ENCODE peak calls at places on chromosome 1, in five cellular contexts. S, F, Q, R and Y are unnamed samples. For H3K27me3 and H3K9me3, the result is how much of the 10 kb centered on the place peaks cover.

GRCh38 chr1:159821171-159821867 is 5.4 kb upstream of the SLAMF8 start:
- DNase-seq in S (no peak), F (no peak), Q (no peak), R (peak), Y (peak)

GRCh38 chr1:226061793-226062557 is 541 bp upstream of the H3-3A start:
- DNase-seq in S (peak), F (no peak), Q (peak), R (peak), Y (no peak)

GRCh38 chr1:41041866-41042265 is 20.3 kb upstream of the SLFNL1 start:
- DNase-seq in S (no peak), F (no peak), Q (no peak), R (no peak), Y (no peak)

GRCh38 chr1:84078108-84078823 is 65.8 kb upstream of the PRKACB start:
- DNase-seq in S (peak), F (peak), Q (peak), R (no peak), Y (no peak)

GRCh38 chr1:205506409-205507196 is 2.1 kb downstream of the CDK18 start:
- DNase-seq in S (no peak), F (no peak), Q (no peak), R (no peak), Y (no peak)

GRCh38 chr1:68703921-68704354 is 207.1 kb upstream of the DEPDC1 start:
- DNase-seq in S (no peak), F (no peak), Q (no peak), R (no peak), Y (no peak)

GRCh38 chr1:67536957-67537646 is 106.9 kb upstream of the SERBP1 start:
- DNase-seq in S (no peak), F (no peak), Q (no peak), R (no peak), Y (no peak)

GRCh38 chr1:90835661-90836344 is 118.7 kb upstream of the BARHL2 start:
- DNase-seq in S (no peak), F (no peak), Q (no peak), R (no peak), Y (no peak)

GRCh38 chr1:197948926-197949899 is 32.0 kb downstream of the LHX9 start:
- DNase-seq in S (no peak), F (no peak), Q (no peak), R (no peak), Y (no peak)

GRCh38 chr1:218347316-218347712 is 2.2 kb downstream of the TGFB2 start:
- DNase-seq in S (no peak), F (no peak), Q (peak), R (no peak), Y (no peak)

GRCh38 chr1:41518471-41518870 is 34.0 kb upstream of the EDN2 start:
- DNase-seq in S (no peak), F (no peak), Q (no peak), R (no peak), Y (no peak)

GRCh38 chr1:219710529-219711194 is 97.8 kb upstream of the ZC3H11B start:
- DNase-seq in S (no peak), F (no peak), Q (no peak), R (no peak), Y (peak)

GRCh38 chr1:35559317-35559944 is 1.8 kb downstream of the NCDN start:
- DNase-seq in S (no peak), F (no peak), Q (no peak), R (no peak), Y (no peak)

GRCh38 chr1:244118087-244118761 is 67.1 kb downstream of the ZBTB18 start:
- DNase-seq in S (no peak), F (no peak), Q (no peak), R (no peak), Y (no peak)

GRCh38 chr1:151199860-151200581 is 1.7 kb downstream of the PIP5K1A start:
- DNase-seq in S (peak), F (no peak), Q (peak), R (no peak), Y (peak)

GRCh38 chr1:15714438-15715136 is 21.5 kb upstream of the SLC25A34 start:
- DNase-seq in S (no peak), F (no peak), Q (no peak), R (no peak), Y (peak)

GRCh38 chr1:27122652-27123051 is 32.3 kb downstream of the SLC9A1 start:
- DNase-seq in S (no peak), F (no peak), Q (peak), R (peak), Y (no peak)

GRCh38 chr1:155499263-155499662 is 63.3 kb downstream of the ASH1L start:
- DNase-seq in S (no peak), F (no peak), Q (no peak), R (no peak), Y (no peak)

GRCh38 chr1:224626042-224626441 is 9.9 kb downstream of the CNIH3 start:
- DNase-seq in S (no peak), F (no peak), Q (no peak), R (no peak), Y (no peak)

GRCh38 chr1:11918779-11919519 is 7.3 kb downstream of the KIAA2013 start:
- DNase-seq in S (no peak), F (no peak), Q (peak), R (no peak), Y (peak)

GRCh38 chr1:54199151-54199764 is 572 bp downstream of the CYB5RL start:
- DNase-seq in S (peak), F (no peak), Q (peak), R (no peak), Y (no peak)

GRCh38 chr1:107870691-107871090 is 94.3 kb downstream of the VAV3 start:
- DNase-seq in S (no peak), F (no peak), Q (no peak), R (no peak), Y (no peak)

GRCh38 chr1:28505406-28506187 is at the start of gene RCC1:
- DNase-seq in S (peak), F (peak), Q (peak), R (peak), Y (peak)

DNA sequence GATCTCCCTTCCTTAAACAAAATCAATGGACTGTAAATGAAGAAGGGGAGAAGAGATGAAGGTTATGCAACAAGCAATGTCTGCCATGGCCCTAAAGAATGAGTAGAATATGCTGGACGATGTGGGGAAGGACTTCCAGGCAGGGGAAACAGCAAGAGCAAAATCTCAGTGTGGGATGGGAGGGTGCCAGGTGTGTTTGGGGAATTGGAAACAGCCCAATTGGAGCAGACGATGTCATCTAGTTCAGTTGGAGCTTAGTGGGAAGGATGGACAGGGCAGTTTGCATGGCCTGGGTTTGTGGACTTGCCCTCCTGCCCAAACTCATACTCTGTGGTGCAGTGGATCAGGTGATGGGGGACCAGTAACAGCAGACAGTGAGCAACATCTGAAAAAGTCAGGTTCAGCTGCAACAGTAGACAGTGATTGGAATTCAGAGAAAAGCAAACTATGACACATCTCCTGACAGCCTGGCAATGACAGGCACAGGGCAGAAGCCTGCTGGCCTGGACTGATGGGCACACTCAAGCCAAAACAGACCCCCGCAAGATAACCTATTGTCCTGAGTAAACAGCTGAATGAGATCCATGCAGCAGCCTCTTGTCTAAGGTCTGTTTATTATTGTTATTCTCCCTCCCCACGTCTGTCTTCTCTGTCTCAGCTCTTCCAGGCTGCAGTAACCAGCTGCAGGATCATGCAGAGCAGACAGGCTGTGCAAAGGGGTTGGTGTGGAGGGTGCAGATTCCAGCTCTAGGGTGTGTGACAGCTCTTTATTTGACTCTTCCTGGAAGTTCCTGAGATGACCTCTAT is 50.5 kb upstream of the PRELP start:
- DNase-seq in S (no peak), F (no peak), Q (no peak), R (no peak), Y (peak)
- H3K27me3 ChIP-seq in S (under half), F (under half), Q (under half), R (under half), Y (half or more)

GRCh38 chr1:164472841-164473240 is 86.1 kb upstream of the PBX1 start:
- DNase-seq in S (no peak), F (no peak), Q (no peak), R (no peak), Y (no peak)
- H3K9me3 ChIP-seq in S (under half), F (under half), Q (under half), R (under half), Y (under half)

DNA sequence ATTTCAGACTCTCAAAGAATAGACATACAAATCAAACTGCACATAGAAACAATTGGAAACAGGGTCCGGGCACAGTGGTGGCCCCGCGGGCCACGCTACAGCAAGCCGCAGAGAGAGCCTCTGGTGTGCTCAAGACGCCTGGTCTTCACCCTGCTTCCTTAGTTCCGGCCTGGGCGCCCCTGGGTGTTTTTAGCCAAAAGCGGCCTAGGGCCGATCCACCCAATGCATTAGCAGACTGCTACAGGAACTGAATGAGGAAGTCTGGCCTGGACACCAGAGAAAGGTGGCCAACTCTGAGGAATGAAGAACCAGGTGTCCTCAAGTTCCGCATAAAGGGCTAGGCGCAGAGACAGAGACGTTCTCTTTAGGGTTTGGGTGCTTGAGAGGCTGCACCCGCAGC is 1.7 kb downstream of the PRRX1 start:
- DNase-seq in S (no peak), F (no peak), Q (no peak), R (no peak), Y (no peak)
- H3K4me3 ChIP-seq in S (peak), F (no peak), Q (peak), R (no peak), Y (peak)

DNA sequence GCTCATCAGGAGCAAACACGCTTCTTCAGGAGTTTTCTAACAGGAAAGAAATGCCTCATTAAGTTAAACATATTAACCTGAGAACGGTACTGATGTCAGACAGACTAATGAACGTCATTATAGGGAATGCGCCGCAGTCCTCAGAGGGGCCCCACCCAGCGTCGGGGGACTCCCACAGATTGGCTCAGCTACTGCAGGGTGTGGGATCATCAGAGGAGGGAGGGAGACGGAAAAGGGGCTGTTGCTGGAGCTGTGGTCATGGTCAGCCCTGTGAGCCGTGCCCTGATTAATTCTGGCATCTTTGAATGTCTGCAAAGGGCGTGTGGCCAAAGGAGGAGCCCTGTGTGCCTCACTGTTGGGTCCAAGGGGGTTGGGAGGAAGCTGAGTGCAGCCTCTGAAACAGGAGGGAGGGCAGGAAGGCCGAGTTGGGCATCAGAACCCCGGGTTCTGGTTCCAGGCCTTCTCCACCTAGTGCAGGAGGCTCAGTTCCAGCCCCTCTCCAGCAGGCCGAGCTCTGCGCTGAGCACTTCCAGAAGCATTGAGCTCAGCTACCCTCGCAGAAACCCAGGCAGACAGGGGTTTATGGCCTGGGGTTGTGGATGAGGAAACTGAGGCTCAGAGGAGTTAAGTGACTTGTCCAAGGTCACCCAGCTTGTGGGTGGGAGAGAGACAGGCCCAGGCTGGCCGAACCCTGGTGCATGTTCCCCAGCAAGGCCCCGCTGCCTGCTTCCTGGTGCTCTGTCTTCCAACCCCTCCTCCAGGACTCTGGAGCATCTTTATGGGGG is 348.7 kb downstream of the PTPRU start:
- DNase-seq in S (no peak), F (no peak), Q (no peak), R (no peak), Y (no peak)
- H3K27me3 ChIP-seq in S (under half), F (under half), Q (under half), R (under half), Y (under half)

GRCh38 chr1:51302746-51303145 is 27.6 kb downstream of the TTC39A start:
- DNase-seq in S (no peak), F (no peak), Q (no peak), R (no peak), Y (no peak)
- H3K9me3 ChIP-seq in S (under half), F (under half), Q (under half), R (under half), Y (under half)

DNA sequence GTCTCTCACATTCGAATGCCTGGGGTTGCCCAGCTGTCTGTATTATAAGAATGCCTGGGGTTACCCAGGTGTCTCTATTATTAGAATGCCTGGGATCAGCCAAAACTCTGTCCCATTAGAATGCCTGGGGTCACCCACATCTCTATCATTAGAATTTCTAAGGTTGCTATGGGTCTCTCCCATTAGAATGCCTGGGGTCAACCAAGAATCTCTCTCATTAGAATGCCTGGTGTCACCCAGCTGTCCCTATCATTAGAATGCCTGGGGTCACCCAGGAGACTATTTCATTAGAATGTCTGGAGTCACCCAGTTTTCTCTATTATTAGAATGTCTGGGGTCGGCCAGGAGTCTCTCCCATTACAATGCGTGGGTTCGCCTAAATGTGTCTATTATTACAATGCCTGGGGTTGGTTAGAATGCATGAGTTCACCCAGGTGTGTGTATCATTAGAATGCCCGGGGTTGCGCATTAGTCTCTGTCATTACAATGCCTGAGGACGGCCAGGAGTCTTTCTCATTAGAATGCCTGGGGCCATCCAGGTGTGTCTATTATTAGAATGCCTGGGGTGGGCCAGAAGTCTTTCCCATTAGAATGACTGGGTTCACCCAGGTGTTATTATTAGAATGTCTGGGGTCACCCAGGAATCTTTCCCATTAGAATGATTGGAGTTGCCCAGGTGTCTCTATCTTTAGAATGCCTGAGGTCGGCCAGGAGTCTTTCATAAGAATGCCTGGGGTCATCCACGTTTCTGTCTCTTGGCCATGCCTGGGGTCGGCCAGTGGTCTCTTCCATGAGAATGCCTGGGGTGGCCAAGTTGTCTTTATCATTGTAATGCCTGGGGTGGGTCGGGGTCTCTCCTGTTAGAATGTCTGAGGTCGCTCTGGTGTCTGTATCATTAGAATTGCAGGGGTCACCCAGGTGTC is 59.6 kb downstream of the RNF187 start:
- DNase-seq in S (no peak), F (no peak), Q (no peak), R (no peak), Y (no peak)
- H3K4me3 ChIP-seq in S (no peak), F (no peak), Q (no peak), R (no peak), Y (no peak)

DNA sequence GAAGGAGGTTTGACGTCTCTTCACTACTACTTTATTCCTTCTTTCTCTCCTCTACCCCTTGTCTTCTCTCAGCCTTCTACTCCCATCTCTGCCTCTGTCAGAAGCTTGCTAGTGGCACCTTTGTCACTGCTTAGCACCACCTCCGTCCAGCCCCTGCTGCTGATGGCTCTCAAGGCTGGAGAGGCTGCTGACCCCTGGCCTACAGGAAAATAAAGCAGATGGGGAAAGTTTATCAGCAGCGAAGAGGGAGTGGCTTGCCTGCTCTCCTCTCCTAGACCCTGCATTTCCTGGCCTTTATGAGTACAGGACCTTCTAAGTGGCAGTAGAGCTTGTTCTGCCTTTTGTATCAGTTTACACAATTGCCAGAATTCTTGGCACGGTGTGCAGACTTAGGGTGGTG is 27.0 kb downstream of the PROX1 start:
- DNase-seq in S (no peak), F (no peak), Q (no peak), R (no peak), Y (no peak)
- H3K27me3 ChIP-seq in S (under half), F (under half), Q (under half), R (under half), Y (under half)

GRCh38 chr1:80778094-80778840 is 1022.5 kb upstream of the ADGRL2 start:
- DNase-seq in S (no peak), F (no peak), Q (no peak), R (no peak), Y (no peak)
- H3K9me3 ChIP-seq in S (under half), F (under half), Q (under half), R (under half), Y (under half)

DNA sequence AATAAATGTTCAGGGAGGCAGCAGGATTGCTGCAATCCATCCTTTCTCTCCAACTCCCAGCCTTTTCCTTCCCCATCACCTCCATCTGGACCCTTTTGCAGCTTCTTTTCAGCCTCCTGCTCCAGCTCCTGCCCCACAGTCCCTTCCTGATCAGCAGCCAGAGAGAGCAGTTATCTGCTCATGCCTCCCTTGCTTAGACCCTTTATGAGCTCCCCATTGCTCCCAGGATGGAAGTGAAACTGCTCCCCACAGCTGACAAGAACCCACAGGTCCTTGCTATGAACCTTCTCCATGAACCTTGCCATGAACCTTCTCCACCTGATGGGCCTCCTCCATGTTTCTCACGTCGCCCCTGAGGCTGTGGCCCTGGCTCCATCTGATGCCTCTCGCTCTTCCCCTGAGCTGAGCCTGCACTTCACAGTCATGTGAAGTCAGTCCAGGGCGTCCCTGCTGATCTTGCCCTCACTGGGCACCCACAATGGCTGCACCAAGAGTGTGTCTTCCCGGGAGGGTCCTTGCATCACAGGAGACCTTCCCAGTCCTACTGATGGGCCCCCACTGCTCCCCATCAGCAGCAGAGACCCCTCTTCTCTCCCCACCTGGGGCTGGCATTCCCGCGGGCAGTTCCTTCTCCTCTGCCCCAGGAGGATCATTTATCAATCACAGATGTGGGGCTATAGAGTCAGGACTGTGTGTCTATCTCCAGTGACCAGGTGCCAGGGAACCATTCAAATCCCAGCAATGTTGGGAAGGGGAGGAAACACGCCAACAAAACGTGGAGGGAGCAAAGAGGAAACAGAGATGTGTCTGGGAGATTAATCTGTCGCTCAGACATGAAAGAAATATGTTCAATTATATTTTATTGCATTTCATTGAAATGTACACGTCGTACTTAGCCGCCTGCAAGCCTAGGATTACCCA is 73.1 kb downstream of the MATN1 start:
- DNase-seq in S (no peak), F (no peak), Q (no peak), R (no peak), Y (no peak)
- H3K4me3 ChIP-seq in S (no peak), F (no peak), Q (no peak), R (no peak), Y (no peak)